ENCODE peak calls at places on chromosomes 12 and 14, in six cellular contexts. B, C, J, A, N and M are unnamed samples. For H3K4me1, the result is how much of the 10 kb centered on the place peaks cover.

GRCh38 chr12:95408201-95408600 is 65.8 kb upstream of the METAP2 start:
- DNase-seq in B (no peak), C (no peak), J (no peak), A (no peak), N (no peak), M (no peak)

GRCh38 chr14:75822522-75823288 is 159.1 kb downstream of the TGFB3 start:
- DNase-seq in B (no peak), C (no peak), J (peak), A (peak), N (no peak), M (no peak)

GRCh38 chr12:49872781-49873181 is 29.9 kb upstream of the BCDIN3D start:
- DNase-seq in B (no peak), C (no peak), J (no peak), A (peak), N (peak), M (no peak)

GRCh38 chr12:122862872-122863701 is 27.8 kb downstream of the HIP1R start:
- DNase-seq in B (peak), C (peak), J (peak), A (no peak), N (peak), M (no peak)

GRCh38 chr12:107400686-107401447 is 284.7 kb upstream of the PWP1 start:
- DNase-seq in B (no peak), C (no peak), J (no peak), A (peak), N (no peak), M (no peak)

GRCh38 chr14:104586832-104587620 is 7.5 kb downstream of the C14orf180 start:
- DNase-seq in B (no peak), C (no peak), J (no peak), A (no peak), N (peak), M (no peak)

GRCh38 chr14:33039321-33039720 is 100.6 kb downstream of the NPAS3 start:
- DNase-seq in B (no peak), C (no peak), J (no peak), A (no peak), N (no peak), M (no peak)

GRCh38 chr12:57142727-57143126 is 4.7 kb downstream of the LRP1-AS start:
- DNase-seq in B (no peak), C (no peak), J (no peak), A (no peak), N (no peak), M (no peak)

GRCh38 chr12:47828967-47829482 is 9.3 kb upstream of the HDAC7 start:
- DNase-seq in B (peak), C (peak), J (peak), A (peak), N (peak), M (no peak)

GRCh38 chr14:50812856-50813543 is 18.0 kb downstream of the NIN start:
- DNase-seq in B (no peak), C (no peak), J (no peak), A (no peak), N (no peak), M (no peak)
- H3K4me3 ChIP-seq in B (no peak), C (no peak), J (no peak), A (no peak), N (no peak), M (no peak)

GRCh38 chr14:103127356-103127755 is 4.1 kb downstream of the TNFAIP2 start:
- DNase-seq in B (peak), C (no peak), J (no peak), A (no peak), N (peak), M (no peak)

GRCh38 chr14:103127861-103128598 is 4.8 kb downstream of the TNFAIP2 start:
- DNase-seq in B (peak), C (no peak), J (no peak), A (no peak), N (peak), M (no peak)

GRCh38 chr14:103126088-103126872 is 3.0 kb downstream of the TNFAIP2 start:
- DNase-seq in B (peak), C (no peak), J (no peak), A (no peak), N (peak), M (no peak)

GRCh38 chr14:103125098-103126070 is 2.1 kb downstream of the TNFAIP2 start:
- DNase-seq in B (no peak), C (no peak), J (peak), A (no peak), N (peak), M (no peak)

GRCh38 chr14:103126873-103127304 is 3.6 kb downstream of the TNFAIP2 start:
- DNase-seq in B (peak), C (peak), J (peak), A (no peak), N (peak), M (no peak)
- H3K4me1 ChIP-seq in B (half or more), C (under half), J (under half), A (under half), N (under half), M (half or more)

GRCh38 chr12:12723147-12723680 is 6.0 kb downstream of the CDKN1B start:
- DNase-seq in B (no peak), C (no peak), J (no peak), A (no peak), N (no peak), M (no peak)

GRCh38 chr12:12721251-12721689 is 4.1 kb downstream of the CDKN1B start:
- DNase-seq in B (no peak), C (no peak), J (no peak), A (no peak), N (no peak), M (no peak)

GRCh38 chr12:12720637-12721250 is 3.6 kb downstream of the CDKN1B start:
- DNase-seq in B (no peak), C (peak), J (no peak), A (no peak), N (no peak), M (no peak)

GRCh38 chr12:12723681-12724420 is 6.7 kb downstream of the CDKN1B start:
- DNase-seq in B (peak), C (peak), J (peak), A (peak), N (peak), M (no peak)

DNA sequence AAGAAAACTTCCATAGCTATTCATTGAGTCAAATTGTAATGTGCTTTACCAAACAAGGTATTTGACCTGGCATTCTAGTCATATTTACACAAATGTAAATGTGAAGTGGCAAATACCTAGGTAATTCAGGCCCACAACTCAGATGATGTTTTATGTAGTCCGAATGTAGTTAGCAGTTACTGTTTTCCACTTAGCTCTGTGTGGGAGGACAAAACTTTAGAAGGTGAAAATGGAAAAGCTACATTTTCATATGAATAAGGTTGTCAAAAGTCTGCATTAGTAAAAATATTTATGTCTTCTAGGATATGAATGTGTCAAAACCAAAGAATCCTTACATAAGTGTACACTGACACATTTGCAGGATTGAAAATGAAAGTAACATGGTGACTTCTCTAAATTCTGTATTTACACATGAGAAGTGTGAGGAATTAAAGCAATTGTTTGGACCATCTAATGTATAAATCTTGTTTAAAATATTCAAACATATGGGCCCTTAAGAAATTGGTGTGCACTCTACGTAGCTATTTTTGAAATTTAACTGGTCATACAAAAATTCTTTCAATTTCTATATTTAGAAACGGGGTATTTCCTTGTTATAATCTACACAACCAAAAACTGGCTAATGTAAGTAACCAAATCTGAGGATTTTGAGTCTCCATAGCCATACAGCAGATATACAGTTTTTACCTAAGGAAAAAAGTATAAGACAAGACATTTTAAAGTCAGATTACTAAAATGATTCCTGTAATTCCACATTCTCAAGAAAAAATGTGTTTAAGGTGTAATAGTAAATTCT is 5.4 kb downstream of the CDKN1B start:
- DNase-seq in B (no peak), C (no peak), J (no peak), A (peak), N (no peak), M (no peak)
- H3K4me3 ChIP-seq in B (peak), C (peak), J (peak), A (peak), N (no peak), M (peak)

GRCh38 chr14:98937021-98937420 is 335.0 kb downstream of the BCL11B start:
- DNase-seq in B (no peak), C (no peak), J (peak), A (no peak), N (no peak), M (no peak)
- H3K4me1 ChIP-seq in B (under half), C (under half), J (under half), A (under half), N (under half), M (under half)

GRCh38 chr14:20628063-20628854 is 13.2 kb downstream of the OR6S1 start:
- DNase-seq in B (no peak), C (no peak), J (no peak), A (no peak), N (no peak), M (no peak)

GRCh38 chr14:20631821-20632389 is 9.6 kb downstream of the OR6S1 start:
- DNase-seq in B (peak), C (peak), J (peak), A (peak), N (peak), M (no peak)

GRCh38 chr14:20632448-20632830 is 9.1 kb downstream of the OR6S1 start:
- DNase-seq in B (no peak), C (no peak), J (no peak), A (no peak), N (no peak), M (no peak)

GRCh38 chr14:20631023-20631820 is 10.3 kb downstream of the OR6S1 start:
- DNase-seq in B (no peak), C (peak), J (no peak), A (peak), N (no peak), M (no peak)

GRCh38 chr14:20630340-20631022 is 11.0 kb downstream of the OR6S1 start:
- DNase-seq in B (no peak), C (peak), J (no peak), A (peak), N (no peak), M (peak)
- H3K4me3 ChIP-seq in B (peak), C (peak), J (peak), A (peak), N (peak), M (peak)

DNA sequence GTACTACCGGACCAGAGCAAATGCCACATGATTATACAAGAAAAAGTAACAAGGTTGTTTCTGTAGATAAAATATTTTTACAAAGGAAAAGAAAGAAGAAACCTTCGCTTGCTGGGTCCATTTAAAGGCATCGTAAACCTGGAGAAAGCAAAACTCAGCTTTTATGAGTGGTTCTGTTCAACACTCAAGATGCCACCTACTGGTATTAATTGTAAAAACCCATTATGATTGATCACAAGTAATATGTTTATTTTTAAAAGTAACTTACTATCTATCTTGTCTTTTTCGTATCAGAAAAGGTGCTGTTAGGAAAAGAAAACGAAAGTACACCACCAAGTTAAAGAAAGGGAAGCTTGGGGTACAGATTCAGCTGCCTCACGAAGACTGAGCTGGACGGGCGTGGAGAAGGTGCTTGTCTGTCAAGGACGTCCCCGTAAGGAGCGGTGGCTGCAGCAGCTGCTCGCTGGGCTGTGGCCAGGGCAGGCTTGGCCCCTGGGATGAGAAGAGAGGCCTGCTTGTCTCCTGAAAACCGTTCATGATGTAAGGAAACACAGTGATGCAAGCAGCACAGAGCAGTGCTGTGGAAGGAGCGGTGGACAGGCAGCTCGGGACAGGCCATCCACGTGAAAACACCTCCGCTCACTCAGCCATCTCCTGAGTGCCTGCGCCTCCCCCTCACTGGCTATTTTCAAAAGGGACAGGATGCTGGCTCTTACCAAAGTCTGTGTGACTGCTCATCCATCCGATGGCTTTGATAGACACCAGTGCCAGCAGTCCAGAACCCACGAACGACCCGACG is 25.0 kb downstream of the SLC15A4 start:
- DNase-seq in B (peak), C (no peak), J (peak), A (no peak), N (no peak), M (no peak)
- H3K4me1 ChIP-seq in B (under half), C (under half), J (under half), A (under half), N (under half), M (under half)

DNA sequence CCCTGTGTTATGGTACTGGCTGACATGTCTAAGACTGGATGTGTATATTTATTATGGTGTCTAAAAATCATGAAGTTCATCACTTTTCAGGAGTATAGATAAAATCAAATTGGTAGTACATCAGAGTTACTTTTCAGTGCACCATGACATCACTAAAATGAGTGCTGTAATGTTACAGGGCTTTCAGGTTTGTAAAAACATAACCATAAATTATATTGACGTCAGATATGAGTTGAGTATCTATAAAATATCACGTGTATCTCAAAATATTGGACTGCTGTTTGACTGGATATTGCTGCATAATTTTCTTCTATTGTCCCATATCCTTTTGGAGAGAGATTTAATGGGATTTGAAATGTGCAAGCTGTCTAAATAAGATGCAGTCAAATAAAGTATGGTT is 22.0 kb downstream of the NAA30 start:
- DNase-seq in B (no peak), C (no peak), J (no peak), A (no peak), N (no peak), M (no peak)
- H3K4me3 ChIP-seq in B (no peak), C (no peak), J (no peak), A (no peak), N (no peak), M (no peak)

GRCh38 chr12:132066345-132066685 is 77.8 kb downstream of the DDX51 start:
- DNase-seq in B (no peak), C (no peak), J (no peak), A (no peak), N (no peak), M (no peak)

GRCh38 chr12:132067182-132067581 is 76.9 kb downstream of the DDX51 start:
- DNase-seq in B (no peak), C (no peak), J (no peak), A (no peak), N (no peak), M (no peak)

GRCh38 chr12:132066749-132067148 is 77.4 kb downstream of the DDX51 start:
- DNase-seq in B (no peak), C (no peak), J (no peak), A (no peak), N (no peak), M (no peak)

GRCh38 chr12:132069336-132069985 is 74.7 kb downstream of the DDX51 start:
- DNase-seq in B (no peak), C (no peak), J (no peak), A (no peak), N (no peak), M (no peak)

DNA sequence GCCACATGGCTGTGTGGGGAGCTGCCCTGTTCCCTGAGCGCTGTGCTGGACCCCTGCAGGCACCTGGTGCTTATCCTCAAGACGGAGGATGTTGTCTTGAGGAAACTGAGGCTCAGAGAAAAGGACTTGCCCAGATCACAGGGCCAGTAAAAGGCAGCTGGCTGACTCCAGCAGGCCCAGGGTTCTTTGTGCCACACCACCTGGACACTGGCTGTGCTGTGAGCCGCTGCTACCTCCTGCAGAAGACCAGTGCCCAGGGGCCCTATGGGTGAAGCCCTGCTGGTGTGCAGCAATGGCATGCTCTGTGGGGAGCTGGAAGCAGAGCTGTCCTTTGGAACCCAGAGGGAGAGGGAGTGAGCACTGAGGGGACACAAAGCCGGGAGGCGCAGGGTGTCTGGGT is 75.9 kb downstream of the DDX51 start:
- DNase-seq in B (no peak), C (no peak), J (no peak), A (no peak), N (no peak), M (no peak)
- H3K4me1 ChIP-seq in B (under half), C (under half), J (under half), A (under half), N (under half), M (under half)